ENCODE peak calls at places on chromosomes 3 and 15, in six cellular contexts. B is HCT116, F is SK-N-SH, T is K562, P is HepG2, I is H1. Q is an unnamed sample.

GRCh38 chr15:96746621-96747155 is 416.2 kb downstream of the NR2F2 start:
- DNase-seq in B (no peak), F (no peak), T (no peak), P (no peak), I (no peak), Q (no peak)

GRCh38 chr3:150203273-150203672 is 204.8 kb upstream of the TSC22D2 start:
- DNase-seq in B (no peak), F (no peak), T (no peak), P (no peak), I (no peak), Q (no peak)

GRCh38 chr15:71718116-71718910 is 92.0 kb upstream of the NR2E3 start:
- DNase-seq in B (no peak), F (no peak), T (no peak), P (no peak), I (no peak), Q (no peak)

GRCh38 chr3:55882006-55882405 is 394.9 kb upstream of the WNT5A start:
- DNase-seq in B (no peak), F (no peak), T (no peak), P (no peak), I (peak; percentile 43), Q (no peak)

GRCh38 chr3:143720381-143720780 is 127.9 kb downstream of the SLC9A9 start:
- DNase-seq in B (no peak), F (no peak), T (no peak), P (no peak), I (no peak), Q (no peak)

GRCh38 chr3:149145361-149145760 is 15.9 kb downstream of the HPS3 start:
- DNase-seq in B (no peak), F (no peak), T (no peak), P (no peak), I (no peak), Q (no peak)

GRCh38 chr3:170414202-170414663 is 4.4 kb upstream of the CLDN11 start:
- DNase-seq in B (peak; percentile 45), F (peak; percentile 71), T (peak; percentile 58), P (peak; percentile 52), I (no peak), Q (peak; percentile 88)

GRCh38 chr3:32334675-32335074 is 57.0 kb upstream of the CMTM7 start:
- DNase-seq in B (no peak), F (no peak), T (peak; percentile 43), P (no peak), I (peak; percentile 70), Q (no peak)

GRCh38 chr3:88000853-88001252 is 58.0 kb downstream of the CGGBP1 start:
- DNase-seq in B (no peak), F (peak; percentile 12), T (no peak), P (no peak), I (peak; percentile 57), Q (peak; percentile 13)

GRCh38 chr3:23264413-23264812 is 61.3 kb downstream of the UBE2E2 start:
- DNase-seq in B (no peak), F (no peak), T (no peak), P (no peak), I (no peak), Q (no peak)

GRCh38 chr3:10570196-10570946 is 65.0 kb upstream of the ATP2B2 start:
- DNase-seq in B (no peak), F (no peak), T (no peak), P (no peak), I (no peak), Q (no peak)

GRCh38 chr15:74383695-74384565 is 16.5 kb upstream of the CYP11A1 start:
- DNase-seq in B (peak; percentile 57), F (no peak), T (peak; percentile 47), P (no peak), I (no peak), Q (no peak)

GRCh38 chr15:84810073-84810840 is 6.9 kb upstream of the ALPK3 start:
- DNase-seq in B (no peak), F (no peak), T (no peak), P (no peak), I (no peak), Q (no peak)

GRCh38 chr15:84840741-84841429 is 23.7 kb downstream of the ALPK3 start:
- DNase-seq in B (peak; percentile 29), F (peak; percentile 60), T (no peak), P (peak; percentile 51), I (no peak), Q (no peak)

GRCh38 chr15:25930931-25931330 is 67.8 kb upstream of the ATP10A start:
- DNase-seq in B (no peak), F (no peak), T (no peak), P (no peak), I (no peak), Q (no peak)

GRCh38 chr3:194206375-194206774 is 70.4 kb downstream of the HES1 start:
- DNase-seq in B (no peak), F (no peak), T (no peak), P (no peak), I (no peak), Q (no peak)

GRCh38 chr3:50089603-50089945 is 855 bp downstream of the RBM5 start:
- DNase-seq in B (no peak), F (no peak), T (peak; percentile 28), P (no peak), I (no peak), Q (peak; percentile 5)

GRCh38 chr15:36323607-36324006 is 255.8 kb upstream of the CDIN1 start:
- DNase-seq in B (no peak), F (no peak), T (no peak), P (no peak), I (no peak), Q (no peak)

GRCh38 chr15:48842501-48842900 is 31.6 kb upstream of the CEP152 start:
- DNase-seq in B (no peak), F (no peak), T (no peak), P (no peak), I (no peak), Q (no peak)

GRCh38 chr15:76756371-76756770 is 148.8 kb downstream of the SCAPER start:
- DNase-seq in B (no peak), F (no peak), T (no peak), P (no peak), I (no peak), Q (no peak)

GRCh38 chr3:4656059-4656458 is 162.9 kb downstream of the ITPR1 start:
- DNase-seq in B (peak; percentile 56), F (peak; percentile 69), T (peak; percentile 72), P (peak; percentile 30), I (peak; percentile 64), Q (peak; percentile 55)

GRCh38 chr15:94602771-94603474 is 371.6 kb downstream of the MCTP2 start:
- DNase-seq in B (no peak), F (no peak), T (no peak), P (no peak), I (no peak), Q (no peak)

GRCh38 chr15:45091161-45091560 is 22.8 kb downstream of the DUOX2 start:
- DNase-seq in B (no peak), F (no peak), T (peak; percentile 33), P (peak; percentile 50), I (no peak), Q (no peak)

GRCh38 chr15:40354408-40355171 is 3.4 kb upstream of the DISP2 start:
- DNase-seq in B (no peak), F (peak; percentile 88), T (peak; percentile 71), P (no peak), I (peak; percentile 74), Q (no peak)

GRCh38 chr15:45181491-45182285 is 6.1 kb downstream of the SHF start:
- DNase-seq in B (no peak), F (peak; percentile 64), T (no peak), P (no peak), I (no peak), Q (no peak)

GRCh38 chr3:129984124-129984523 is 9.6 kb downstream of the TRH start:
- DNase-seq in B (no peak), F (no peak), T (no peak), P (no peak), I (peak; percentile 56), Q (no peak)

GRCh38 chr3:59424268-59425010 is 374.6 kb upstream of the CFAP20DC start:
- DNase-seq in B (no peak), F (no peak), T (no peak), P (no peak), I (no peak), Q (no peak)

GRCh38 chr3:59423707-59424106 is 373.9 kb upstream of the CFAP20DC start:
- DNase-seq in B (no peak), F (no peak), T (no peak), P (no peak), I (no peak), Q (no peak)

GRCh38 chr3:59425371-59425770 is 375.5 kb upstream of the CFAP20DC start:
- DNase-seq in B (no peak), F (no peak), T (no peak), P (peak; percentile 3), I (no peak), Q (no peak)

GRCh38 chr3:59426851-59427565 is 377.2 kb upstream of the CFAP20DC start:
- DNase-seq in B (no peak), F (no peak), T (no peak), P (no peak), I (no peak), Q (no peak)

GRCh38 chr3:59425942-59426341 is 376.1 kb upstream of the CFAP20DC start:
- DNase-seq in B (no peak), F (no peak), T (no peak), P (no peak), I (no peak), Q (no peak)
- TF ChIP-seq JUND in B (no peak), F (no peak), T (no peak), P (no peak), I (no peak), Q (no peak)

GRCh38 chr3:43418601-43419272 is 132.4 kb downstream of the SNRK start:
- DNase-seq in B (no peak), F (no peak), T (no peak), P (peak; percentile 29), I (no peak), Q (no peak)
- TF ChIP-seq JUND in B (no peak), F (no peak), T (no peak), P (no peak), I (no peak), Q (no peak)

DNA sequence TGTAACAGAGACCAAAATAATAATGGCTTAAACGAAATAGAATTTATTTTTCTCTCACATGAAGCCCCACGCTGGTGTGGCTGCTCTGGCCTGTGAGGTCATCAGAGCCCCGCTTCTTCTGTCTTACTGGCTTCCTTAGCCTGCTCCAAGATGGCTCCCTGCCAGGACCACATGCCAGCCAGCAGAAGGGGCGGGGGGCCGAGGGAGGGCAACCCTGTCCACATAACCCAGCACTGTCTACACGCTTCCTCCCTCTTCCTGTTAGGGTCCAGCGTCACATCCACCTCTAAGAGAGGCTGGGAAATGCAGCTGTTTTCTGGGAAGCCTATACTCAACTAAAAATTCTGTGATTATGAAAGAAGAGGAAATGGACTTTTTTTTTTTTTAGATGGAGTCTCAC is 107.9 kb upstream of the DLG1 start:
- DNase-seq in B (no peak), F (peak; percentile 36), T (peak; percentile 3), P (no peak), I (no peak), Q (no peak)
- TF ChIP-seq JUND in B (no peak), F (no peak), T (no peak), P (no peak), I (no peak), Q (no peak)

DNA sequence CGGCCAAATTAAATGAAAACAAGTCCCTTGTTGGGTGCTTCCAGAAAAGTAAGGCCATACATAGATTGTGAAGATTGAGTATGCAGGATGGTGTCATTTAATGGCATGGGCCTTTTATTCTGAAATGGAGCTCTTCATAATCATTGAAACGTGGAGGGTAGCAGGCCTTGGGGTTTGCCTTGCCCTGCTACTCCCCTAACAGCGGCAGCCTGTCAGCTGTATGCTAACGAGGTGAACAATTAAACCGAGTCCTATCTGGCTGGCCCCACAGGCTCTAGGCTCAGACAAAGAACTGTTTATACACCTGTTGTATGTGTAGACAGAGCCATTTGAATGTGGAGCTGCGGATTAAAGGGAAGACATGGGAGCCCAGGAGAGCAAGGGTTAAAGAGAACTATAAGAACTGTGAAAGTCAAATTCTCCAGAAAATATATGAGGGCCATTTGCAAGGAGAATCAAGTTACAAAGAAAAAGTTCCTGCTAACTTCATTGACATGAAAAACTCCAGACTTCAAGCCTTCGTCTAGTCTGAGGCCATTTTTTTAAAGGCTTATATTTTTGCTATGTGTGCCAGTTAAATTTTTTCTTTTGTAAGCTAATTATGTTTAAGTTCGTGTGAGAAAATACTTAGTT is 116.7 kb upstream of the CGNL1 start:
- DNase-seq in B (no peak), F (peak; percentile 12), T (no peak), P (no peak), I (peak; percentile 61), Q (no peak)
- TF ChIP-seq JUND in B (no peak), F (no peak), T (no peak), P (no peak), I (peak; percentile 48), Q (no peak)

Q was measured in T47D.